ENCODE peak calls at places on chromosomes 12 and 14, in eight cellular contexts. One of them, this sample, is unnamed.

GRCh38 chr12:105083551-105084105 is 630 bp downstream of the ALDH1L2 start:
- DNase-seq in K562: peak; percentile 34
- DNase-seq in stomach: peak; percentile 58
- DNase-seq in prostate gland: no peak
- DNase-seq in upper lobe of left lung: peak; percentile 52
- DNase-seq in HepG2: no peak
- DNase-seq in A673: peak; percentile 50
- DNase-seq in neural progenitor cell: peak; percentile 34
- DNase-seq in this sample: peak; percentile 23

GRCh38 chr12:90253674-90254181 is 545.1 kb upstream of the ATP2B1 start:
- DNase-seq in K562: no peak
- DNase-seq in prostate gland: no peak
- DNase-seq in stomach: peak; percentile 33
- DNase-seq in upper lobe of left lung: peak; percentile 58
- DNase-seq in neural progenitor cell: no peak
- DNase-seq in HepG2: no peak
- DNase-seq in A673: no peak
- DNase-seq in this sample: peak; percentile 67

GRCh38 chr12:1848741-1849140 is 28.4 kb downstream of the LRTM2 start:
- DNase-seq in K562: no peak
- DNase-seq in neural progenitor cell: no peak
- DNase-seq in upper lobe of left lung: peak; percentile 4
- DNase-seq in A673: no peak
- DNase-seq in stomach: no peak
- DNase-seq in HepG2: no peak
- DNase-seq in prostate gland: no peak
- DNase-seq in this sample: no peak

GRCh38 chr14:81169711-81170103 is 51.1 kb downstream of the GTF2A1 start:
- DNase-seq in upper lobe of left lung: peak; percentile 80
- DNase-seq in neural progenitor cell: peak; percentile 6
- DNase-seq in HepG2: no peak
- DNase-seq in A673: peak; percentile 1
- DNase-seq in prostate gland: peak; percentile 31
- DNase-seq in K562: no peak
- DNase-seq in stomach: peak; percentile 58
- DNase-seq in this sample: no peak

GRCh38 chr12:3105690-3106479 is 28.7 kb downstream of the TSPAN9 start:
- DNase-seq in A673: no peak
- DNase-seq in neural progenitor cell: no peak
- DNase-seq in HepG2: no peak
- DNase-seq in stomach: no peak
- DNase-seq in prostate gland: no peak
- DNase-seq in K562: no peak
- DNase-seq in upper lobe of left lung: no peak
- DNase-seq in this sample: no peak

GRCh38 chr12:123916729-123917128 is 55.9 kb downstream of the CCDC92 start:
- DNase-seq in K562: no peak
- DNase-seq in neural progenitor cell: no peak
- DNase-seq in prostate gland: no peak
- DNase-seq in A673: no peak
- DNase-seq in upper lobe of left lung: no peak
- DNase-seq in stomach: no peak
- DNase-seq in HepG2: no peak
- DNase-seq in this sample: no peak

GRCh38 chr12:42486407-42486806 is 103.1 kb downstream of the PRICKLE1 start:
- DNase-seq in HepG2: no peak
- DNase-seq in A673: no peak
- DNase-seq in neural progenitor cell: peak; percentile 35
- DNase-seq in stomach: no peak
- DNase-seq in prostate gland: no peak
- DNase-seq in upper lobe of left lung: no peak
- DNase-seq in K562: peak; percentile 58
- DNase-seq in this sample: no peak

GRCh38 chr12:5889381-5890047 is 55.5 kb downstream of the ANO2 start:
- DNase-seq in stomach: no peak
- DNase-seq in K562: peak; percentile 19
- DNase-seq in HepG2: peak; percentile 26
- DNase-seq in A673: peak; percentile 34
- DNase-seq in upper lobe of left lung: no peak
- DNase-seq in neural progenitor cell: no peak
- DNase-seq in prostate gland: no peak
- DNase-seq in this sample: no peak

GRCh38 chr12:89980236-89980635 is 271.6 kb upstream of the ATP2B1 start:
- DNase-seq in stomach: no peak
- DNase-seq in A673: peak; percentile 73
- DNase-seq in HepG2: no peak
- DNase-seq in upper lobe of left lung: peak; percentile 25
- DNase-seq in prostate gland: no peak
- DNase-seq in neural progenitor cell: no peak
- DNase-seq in K562: no peak
- DNase-seq in this sample: no peak

GRCh38 chr12:69150796-69151127 is 88.6 kb upstream of the CPSF6 start:
- DNase-seq in A673: no peak
- DNase-seq in neural progenitor cell: no peak
- DNase-seq in upper lobe of left lung: no peak
- DNase-seq in stomach: no peak
- DNase-seq in HepG2: no peak
- DNase-seq in prostate gland: no peak
- DNase-seq in K562: no peak
- DNase-seq in this sample: no peak

GRCh38 chr14:47917344-47917954 is 242.0 kb upstream of the MDGA2 start:
- DNase-seq in upper lobe of left lung: no peak
- DNase-seq in A673: peak; percentile 58
- DNase-seq in prostate gland: no peak
- DNase-seq in HepG2: peak; percentile 9
- DNase-seq in stomach: no peak
- DNase-seq in K562: no peak
- DNase-seq in neural progenitor cell: peak; percentile 34
- DNase-seq in this sample: no peak

GRCh38 chr12:47636908-47637780 is 68.7 kb downstream of the RPAP3 start:
- DNase-seq in upper lobe of left lung: peak; percentile 74
- DNase-seq in stomach: peak; percentile 31
- DNase-seq in K562: peak; percentile 17
- DNase-seq in prostate gland: no peak
- DNase-seq in A673: peak; percentile 76
- DNase-seq in neural progenitor cell: peak; percentile 33
- DNase-seq in HepG2: peak; percentile 58
- DNase-seq in this sample: peak; percentile 11

GRCh38 chr14:93543766-93544165 is 113.0 kb downstream of the UNC79 start:
- DNase-seq in prostate gland: no peak
- DNase-seq in neural progenitor cell: peak; percentile 24
- DNase-seq in stomach: no peak
- DNase-seq in HepG2: peak; percentile 10
- DNase-seq in upper lobe of left lung: no peak
- DNase-seq in A673: peak; percentile 65
- DNase-seq in K562: peak; percentile 4
- DNase-seq in this sample: no peak

GRCh38 chr14:69519701-69520100 is 35.2 kb downstream of the PLEKHD1 start:
- DNase-seq in stomach: no peak
- DNase-seq in HepG2: no peak
- DNase-seq in K562: no peak
- DNase-seq in upper lobe of left lung: peak; percentile 11
- DNase-seq in prostate gland: no peak
- DNase-seq in neural progenitor cell: no peak
- DNase-seq in A673: no peak
- DNase-seq in this sample: no peak

GRCh38 chr12:28180791-28181190 is 9.5 kb upstream of the CCDC91 start:
- DNase-seq in prostate gland: no peak
- DNase-seq in neural progenitor cell: no peak
- DNase-seq in upper lobe of left lung: no peak
- DNase-seq in A673: no peak
- DNase-seq in HepG2: no peak
- DNase-seq in stomach: no peak
- DNase-seq in K562: no peak
- DNase-seq in this sample: no peak

GRCh38 chr12:13179159-13180074 is 17.1 kb upstream of the EMP1 start:
- DNase-seq in HepG2: no peak
- DNase-seq in upper lobe of left lung: peak; percentile 59
- DNase-seq in prostate gland: peak; percentile 12
- DNase-seq in stomach: peak; percentile 64
- DNase-seq in A673: peak; percentile 88
- DNase-seq in K562: no peak
- DNase-seq in neural progenitor cell: peak; percentile 75
- DNase-seq in this sample: peak; percentile 22

GRCh38 chr14:103699901-103700752 is 15.1 kb downstream of the XRCC3 start:
- DNase-seq in stomach: no peak
- DNase-seq in upper lobe of left lung: no peak
- DNase-seq in prostate gland: no peak
- DNase-seq in K562: no peak
- DNase-seq in neural progenitor cell: no peak
- DNase-seq in HepG2: no peak
- DNase-seq in A673: no peak
- DNase-seq in this sample: no peak

GRCh38 chr14:103846569-103847438 is 571 bp downstream of the PPP1R13B start:
- DNase-seq in K562: no peak
- DNase-seq in A673: no peak
- DNase-seq in neural progenitor cell: peak; percentile 63
- DNase-seq in prostate gland: no peak
- DNase-seq in HepG2: no peak
- DNase-seq in stomach: peak; percentile 60
- DNase-seq in upper lobe of left lung: no peak
- DNase-seq in this sample: peak; percentile 47

DNA sequence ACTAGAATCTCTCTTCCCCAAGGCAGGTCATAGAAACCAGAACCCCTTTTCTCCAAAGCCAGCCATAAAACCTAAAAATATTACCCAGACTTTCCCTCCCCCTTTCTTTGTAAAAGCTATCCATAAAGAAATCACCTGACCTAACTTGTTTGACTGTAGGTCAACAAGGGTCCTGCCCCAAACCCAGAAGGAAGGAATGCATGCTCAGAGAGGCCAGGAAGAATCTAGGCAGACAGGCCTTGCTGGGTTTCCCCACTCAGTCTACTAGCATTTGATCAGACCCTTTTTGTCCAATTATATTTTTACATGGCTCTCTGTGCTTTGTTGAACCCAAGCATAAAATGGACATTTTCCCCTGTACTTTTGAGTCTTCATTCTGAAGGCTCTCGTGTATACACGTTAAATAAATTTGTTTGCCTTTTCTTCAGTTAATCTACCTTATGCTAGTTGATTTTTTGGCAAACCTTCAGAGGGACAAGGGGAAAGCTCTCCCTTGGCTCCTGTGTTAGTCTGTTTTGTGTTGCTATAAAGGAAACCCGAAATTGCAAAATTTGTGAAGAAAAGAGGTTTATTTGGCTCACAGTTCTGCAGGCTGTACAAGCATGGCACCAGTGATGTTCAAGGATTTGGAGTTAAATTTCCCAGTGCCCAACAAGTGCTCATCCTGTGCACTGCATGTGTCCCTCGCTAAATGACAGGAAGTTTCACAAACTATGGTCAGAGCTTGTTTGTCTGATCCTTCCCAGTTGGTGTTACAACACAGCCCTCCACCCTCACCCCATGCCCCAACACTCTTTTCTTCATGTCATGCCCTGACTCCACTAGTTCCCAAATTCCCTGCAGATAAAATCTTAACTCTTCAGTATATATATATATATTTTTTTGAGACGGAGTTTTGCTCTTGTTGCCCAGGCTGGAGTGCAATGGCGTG is 14.2 kb upstream of the RASSF3 start:
- DNase-seq in neural progenitor cell: no peak
- DNase-seq in upper lobe of left lung: peak; percentile 65
- DNase-seq in stomach: no peak
- DNase-seq in A673: no peak
- DNase-seq in K562: no peak
- DNase-seq in HepG2: peak; percentile 34
- DNase-seq in prostate gland: no peak
- DNase-seq in this sample: no peak
- TF ChIP-seq CTCF in neural progenitor cell: no peak
- TF ChIP-seq CTCF in upper lobe of left lung: no peak
- TF ChIP-seq CTCF in stomach: no peak
- TF ChIP-seq CTCF in A673: no peak
- TF ChIP-seq CTCF in K562: no peak
- TF ChIP-seq CTCF in HepG2: no peak
- TF ChIP-seq CTCF in prostate gland: no peak
- TF ChIP-seq CTCF in this sample: no peak

GRCh38 chr12:132474237-132474741 is 15.7 kb upstream of the FBRSL1 start:
- DNase-seq in A673: no peak
- DNase-seq in prostate gland: no peak
- DNase-seq in K562: no peak
- DNase-seq in upper lobe of left lung: no peak
- DNase-seq in stomach: no peak
- DNase-seq in HepG2: no peak
- DNase-seq in neural progenitor cell: no peak
- DNase-seq in this sample: no peak

GRCh38 chr12:132472386-132472785 is 17.6 kb upstream of the FBRSL1 start:
- DNase-seq in stomach: no peak
- DNase-seq in HepG2: no peak
- DNase-seq in A673: no peak
- DNase-seq in upper lobe of left lung: no peak
- DNase-seq in neural progenitor cell: no peak
- DNase-seq in K562: no peak
- DNase-seq in prostate gland: no peak
- DNase-seq in this sample: no peak

GRCh38 chr12:132470417-132470816 is 19.5 kb upstream of the FBRSL1 start:
- DNase-seq in A673: no peak
- DNase-seq in K562: no peak
- DNase-seq in neural progenitor cell: no peak
- DNase-seq in upper lobe of left lung: no peak
- DNase-seq in HepG2: no peak
- DNase-seq in prostate gland: no peak
- DNase-seq in stomach: no peak
- DNase-seq in this sample: no peak

GRCh38 chr12:132471011-132471857 is 18.7 kb upstream of the FBRSL1 start:
- DNase-seq in A673: no peak
- DNase-seq in neural progenitor cell: no peak
- DNase-seq in K562: peak; percentile 65
- DNase-seq in HepG2: peak; percentile 99
- DNase-seq in upper lobe of left lung: peak; percentile 43
- DNase-seq in stomach: peak; percentile 59
- DNase-seq in prostate gland: no peak
- DNase-seq in this sample: no peak

GRCh38 chr12:132471858-132472255 is 18.1 kb upstream of the FBRSL1 start:
- DNase-seq in K562: no peak
- DNase-seq in upper lobe of left lung: no peak
- DNase-seq in neural progenitor cell: no peak
- DNase-seq in stomach: no peak
- DNase-seq in HepG2: no peak
- DNase-seq in prostate gland: no peak
- DNase-seq in A673: no peak
- DNase-seq in this sample: no peak
- H3K27me3 ChIP-seq in K562: peaks cover 3% of the 10 kb centered on the region
- H3K27me3 ChIP-seq in upper lobe of left lung: no peaks in the 10 kb centered on the region
- H3K27me3 ChIP-seq in neural progenitor cell: peaks cover 44% of the 10 kb centered on the region
- H3K27me3 ChIP-seq in stomach: no peaks in the 10 kb centered on the region
- H3K27me3 ChIP-seq in HepG2: peaks cover 4% of the 10 kb centered on the region
- H3K27me3 ChIP-seq in prostate gland: no peaks in the 10 kb centered on the region
- H3K27me3 ChIP-seq in A673: no peaks in the 10 kb centered on the region
- H3K27me3 ChIP-seq in this sample: no peaks in the 10 kb centered on the region

GRCh38 chr12:109222062-109222461 is 87.0 kb downstream of the FOXN4 start:
- DNase-seq in neural progenitor cell: no peak
- DNase-seq in HepG2: no peak
- DNase-seq in stomach: no peak
- DNase-seq in prostate gland: no peak
- DNase-seq in upper lobe of left lung: no peak
- DNase-seq in A673: no peak
- DNase-seq in K562: no peak
- DNase-seq in this sample: no peak
- H3K36me3 ChIP-seq in neural progenitor cell: no peaks in the 10 kb centered on the region
- H3K36me3 ChIP-seq in HepG2: peaks cover 16% of the 10 kb centered on the region
- H3K36me3 ChIP-seq in stomach: peaks cover 64% of the 10 kb centered on the region
- H3K36me3 ChIP-seq in prostate gland: peaks cover 3% of the 10 kb centered on the region
- H3K36me3 ChIP-seq in upper lobe of left lung: peaks cover 61% of the 10 kb centered on the region
- H3K36me3 ChIP-seq in A673: no peaks in the 10 kb centered on the region
- H3K36me3 ChIP-seq in K562: no peaks in the 10 kb centered on the region
- H3K36me3 ChIP-seq in this sample: no peaks in the 10 kb centered on the region

GRCh38 chr12:58388261-58388660 is 446.9 kb downstream of the ATP23 start:
- DNase-seq in A673: no peak
- DNase-seq in stomach: no peak
- DNase-seq in K562: no peak
- DNase-seq in HepG2: no peak
- DNase-seq in prostate gland: no peak
- DNase-seq in neural progenitor cell: no peak
- DNase-seq in upper lobe of left lung: no peak
- DNase-seq in this sample: no peak
- TF ChIP-seq CTCF in A673: no peak
- TF ChIP-seq CTCF in stomach: no peak
- TF ChIP-seq CTCF in K562: no peak
- TF ChIP-seq CTCF in HepG2: no peak
- TF ChIP-seq CTCF in prostate gland: no peak
- TF ChIP-seq CTCF in neural progenitor cell: no peak
- TF ChIP-seq CTCF in upper lobe of left lung: no peak
- TF ChIP-seq CTCF in this sample: no peak